ENCODE peak calls at places on chromosomes 4 and X, in seven cellular contexts. N is lower lobe of right lung, W is tibial artery, X is PC-3, L is neural progenitor cell, R is transverse colon, J is Karpas-422. F is an unnamed sample. For H3K9me3, the result is how much of the 10 kb centered on the place peaks cover.

GRCh38 chr4:74376888-74377483 is 12.0 kb downstream of the EREG start:
- DNase-seq in R (no peak), W (no peak), L (peak), X (peak), N (no peak), J (peak), F (no peak)

GRCh38 chrX:42399632-42400024 is 378.3 kb downstream of the PPP1R2C start:
- DNase-seq in L (no peak), X (no peak), R (no peak), N (no peak), W (no peak), J (no peak), F (no peak)

GRCh38 chr4:61911313-61911756 is 711.2 kb downstream of the ADGRL3 start:
- DNase-seq in N (no peak), X (no peak), J (no peak), W (no peak), L (peak), R (no peak), F (no peak)

GRCh38 chrX:132474522-132474921 is 14.3 kb downstream of the MBNL3 start:
- DNase-seq in W (no peak), R (no peak), X (no peak), N (no peak), L (no peak), J (no peak), F (no peak)

GRCh38 chr4:128979934-128980333 is 113.4 kb downstream of the SCLT1 start:
- DNase-seq in L (no peak), W (no peak), X (peak), N (no peak), R (no peak), J (no peak), F (no peak)

GRCh38 chr4:40192286-40193017 is 4.4 kb upstream of the RHOH start:
- DNase-seq in R (peak), N (no peak), W (no peak), J (no peak), X (no peak), L (no peak), F (no peak)

GRCh38 chr4:82560853-82561744 is 689 bp downstream of the TMEM150C start:
- DNase-seq in N (no peak), L (no peak), R (peak), X (no peak), J (no peak), W (no peak), F (no peak)

GRCh38 chr4:121898150-121898549 is 27.9 kb upstream of the BBS7 start:
- DNase-seq in J (peak), R (peak), N (no peak), X (peak), L (peak), W (no peak), F (no peak)

GRCh38 chrX:103464774-103465117 is 54.5 kb downstream of the RAB40A start:
- DNase-seq in X (peak), N (peak), R (peak), J (peak), L (peak), W (peak), F (peak)

GRCh38 chr4:83138979-83139378 is 24.4 kb upstream of the PLAC8 start:
- DNase-seq in N (no peak), W (no peak), L (no peak), X (no peak), R (no peak), J (no peak), F (no peak)

GRCh38 chrX:9576059-9576458 is 111.2 kb downstream of the TBL1X start:
- DNase-seq in N (no peak), J (no peak), L (no peak), X (no peak), W (no peak), R (no peak), F (no peak)

GRCh38 chr4:164526916-164527315 is 227.0 kb upstream of the SMIM31 start:
- DNase-seq in L (peak), R (no peak), N (no peak), W (no peak), X (no peak), J (no peak), F (no peak)
- H3K9me3 ChIP-seq in L (under half), R (under half), N (under half), W (under half), X (under half), J (under half), F (under half)

GRCh38 chr4:13539047-13539720 is 5.1 kb downstream of the NKX3-2 start:
- DNase-seq in J (no peak), X (no peak), N (no peak), R (no peak), W (no peak), L (peak), F (no peak)
- H3K9me3 ChIP-seq in J (under half), X (under half), N (under half), R (under half), W (under half), L (under half), F (under half)

DNA sequence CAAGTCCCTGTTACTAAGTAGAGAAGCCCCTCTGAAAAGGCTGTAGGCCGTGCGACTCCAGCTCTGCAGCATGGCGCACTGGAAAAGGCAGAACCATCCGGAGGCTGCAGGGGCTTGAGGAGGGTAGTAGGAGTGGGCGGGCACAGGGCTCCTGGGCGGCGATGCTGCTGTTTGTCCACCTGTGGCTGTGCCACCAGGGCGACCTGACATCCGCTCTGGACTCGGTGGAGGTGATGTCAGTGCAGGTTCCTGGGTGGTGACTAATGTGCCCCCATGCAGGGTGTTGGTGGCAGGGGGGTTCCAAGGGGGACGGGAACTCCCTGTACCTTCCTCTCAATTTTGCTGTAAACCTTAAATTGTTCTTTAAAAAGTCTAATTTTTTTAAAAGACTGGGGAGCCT is 58.3 kb downstream of the PCGF3 start:
- DNase-seq in L (no peak), N (peak), J (no peak), R (no peak), X (no peak), W (no peak), F (no peak)
- H3K9me3 ChIP-seq in L (under half), N (under half), J (under half), R (under half), X (under half), W (half or more), F (under half)

GRCh38 chrX:44889824-44890223 is 16.8 kb downstream of the KDM6A start:
- DNase-seq in N (no peak), W (no peak), R (no peak), X (no peak), J (no peak), L (no peak), F (no peak)
- H3K9me3 ChIP-seq in N (under half), W (under half), R (under half), X (under half), J (under half), L (under half), F (under half)

DNA sequence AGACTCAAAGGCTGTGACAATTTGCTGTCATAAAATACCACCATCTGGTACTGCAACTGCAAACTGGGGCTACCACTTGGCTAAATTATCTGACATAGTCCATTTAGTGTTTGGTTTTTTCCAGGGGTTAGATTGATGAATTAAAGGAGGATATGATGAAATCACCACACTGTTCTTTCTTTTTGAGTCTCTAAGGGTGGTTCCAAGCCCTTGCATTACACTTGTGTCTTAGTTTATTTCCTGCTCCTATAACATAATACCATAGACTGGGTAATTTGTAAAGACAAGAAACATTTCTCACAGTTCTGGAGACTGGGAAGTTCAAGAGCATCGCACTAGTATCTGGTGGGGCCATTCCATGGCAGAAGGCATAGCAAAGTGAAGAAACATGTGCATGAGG is 32.0 kb upstream of the CD38 start:
- DNase-seq in J (no peak), R (no peak), W (no peak), N (no peak), X (no peak), L (no peak), F (no peak)
- H3K9me3 ChIP-seq in J (under half), R (under half), W (under half), N (under half), X (under half), L (under half), F (under half)

GRCh38 chrX:151806967-151807540 is 72.5 kb downstream of the CNGA2 start:
- DNase-seq in W (no peak), J (no peak), X (no peak), N (no peak), L (no peak), R (no peak), F (no peak)

GRCh38 chrX:151796576-151796975 is 62.0 kb downstream of the CNGA2 start:
- DNase-seq in N (no peak), J (no peak), L (no peak), X (peak), W (no peak), R (no peak), F (no peak)

GRCh38 chrX:151801980-151802379 is 67.4 kb downstream of the CNGA2 start:
- DNase-seq in J (no peak), W (no peak), N (no peak), L (no peak), R (no peak), X (no peak), F (no peak)
- H3K9me3 ChIP-seq in J (under half), W (under half), N (under half), L (under half), R (under half), X (under half), F (under half)